ENCODE peak calls at places on chromosomes 2 and 18, in four cellular contexts. One of them, this sample, is unnamed.
A peak's percentile ranks its signal among the peaks of the same experiment; 100 is the strongest.

GRCh38 chr2:60567092-60567491 is 13.6 kb upstream of the BCL11A start:
- DNase-seq in activated CD4-positive, alpha-beta T cell treated with anti-CD3 and anti-CD28 coated beads for 24 hours: no peak
- DNase-seq in hepatocyte: no peak
- DNase-seq in GM10248: no peak
- DNase-seq in this sample: no peak

GRCh38 chr18:71105078-71105819 is 816.4 kb downstream of the SOCS6 start:
- DNase-seq in GM10248: no peak
- DNase-seq in hepatocyte: no peak
- DNase-seq in activated CD4-positive, alpha-beta T cell treated with anti-CD3 and anti-CD28 coated beads for 24 hours: no peak
- DNase-seq in this sample: no peak

GRCh38 chr2:67713376-67713775 is 316.2 kb downstream of the ETAA1 start:
- DNase-seq in GM10248: no peak
- DNase-seq in activated CD4-positive, alpha-beta T cell treated with anti-CD3 and anti-CD28 coated beads for 24 hours: no peak
- DNase-seq in hepatocyte: no peak
- DNase-seq in this sample: no peak

GRCh38 chr2:172702451-172702850 is 33.2 kb upstream of the RAPGEF4 start:
- DNase-seq in hepatocyte: no peak
- DNase-seq in activated CD4-positive, alpha-beta T cell treated with anti-CD3 and anti-CD28 coated beads for 24 hours: no peak
- DNase-seq in GM10248: no peak
- DNase-seq in this sample: no peak

GRCh38 chr2:219299372-219299760 is 9.8 kb downstream of the PTPRN start:
- DNase-seq in activated CD4-positive, alpha-beta T cell treated with anti-CD3 and anti-CD28 coated beads for 24 hours: no peak
- DNase-seq in GM10248: no peak
- DNase-seq in hepatocyte: no peak
- DNase-seq in this sample: no peak

GRCh38 chr2:27306136-27306535 is 2.1 kb downstream of the UCN start:
- DNase-seq in activated CD4-positive, alpha-beta T cell treated with anti-CD3 and anti-CD28 coated beads for 24 hours: no peak
- DNase-seq in hepatocyte: no peak
- DNase-seq in GM10248: no peak
- DNase-seq in this sample: no peak

GRCh38 chr2:37795938-37796337 is 124.5 kb upstream of the CDC42EP3 start:
- DNase-seq in activated CD4-positive, alpha-beta T cell treated with anti-CD3 and anti-CD28 coated beads for 24 hours: no peak
- DNase-seq in GM10248: no peak
- DNase-seq in hepatocyte: no peak
- DNase-seq in this sample: no peak

GRCh38 chr2:60046529-60046928 is 506.9 kb downstream of the BCL11A start:
- DNase-seq in activated CD4-positive, alpha-beta T cell treated with anti-CD3 and anti-CD28 coated beads for 24 hours: no peak
- DNase-seq in hepatocyte: no peak
- DNase-seq in GM10248: no peak
- DNase-seq in this sample: no peak

GRCh38 chr18:37419866-37420265 is 145.7 kb downstream of the CELF4 start:
- DNase-seq in GM10248: no peak
- DNase-seq in hepatocyte: no peak
- DNase-seq in activated CD4-positive, alpha-beta T cell treated with anti-CD3 and anti-CD28 coated beads for 24 hours: no peak
- DNase-seq in this sample: no peak

GRCh38 chr18:9619545-9619944 is 5.2 kb upstream of the PPP4R1 start:
- DNase-seq in activated CD4-positive, alpha-beta T cell treated with anti-CD3 and anti-CD28 coated beads for 24 hours: no peak
- DNase-seq in GM10248: no peak
- DNase-seq in hepatocyte: no peak
- DNase-seq in this sample: no peak

GRCh38 chr2:12722445-12723316 is 5.9 kb downstream of the TRIB2 start:
- DNase-seq in hepatocyte: no peak
- DNase-seq in GM10248: no peak
- DNase-seq in activated CD4-positive, alpha-beta T cell treated with anti-CD3 and anti-CD28 coated beads for 24 hours: no peak
- DNase-seq in this sample: no peak

GRCh38 chr18:26813043-26813442 is 52.5 kb downstream of the AQP4 start:
- DNase-seq in hepatocyte: peak; percentile 64
- DNase-seq in GM10248: peak; percentile 22
- DNase-seq in activated CD4-positive, alpha-beta T cell treated with anti-CD3 and anti-CD28 coated beads for 24 hours: no peak
- DNase-seq in this sample: peak; percentile 19

GRCh38 chr2:189267925-189268579 is 88.5 kb upstream of the COL5A2 start:
- DNase-seq in activated CD4-positive, alpha-beta T cell treated with anti-CD3 and anti-CD28 coated beads for 24 hours: no peak
- DNase-seq in hepatocyte: no peak
- DNase-seq in GM10248: no peak
- DNase-seq in this sample: no peak

GRCh38 chr2:211014906-211015305 is 458.5 kb downstream of the CPS1 start:
- DNase-seq in activated CD4-positive, alpha-beta T cell treated with anti-CD3 and anti-CD28 coated beads for 24 hours: no peak
- DNase-seq in hepatocyte: no peak
- DNase-seq in GM10248: no peak
- DNase-seq in this sample: no peak

This sample was measured in MM.1S.